ENCODE peak calls at places on chromosome 13, in ten cellular contexts. One of them, this sample, is unnamed. For H3K4me1, the result is how much of the 10 kb centered on the place peaks cover.

GRCh38 chr13:97226788-97227627 is 4.9 kb downstream of the MBNL2 start:
- DNase-seq in endodermal cell: peak
- DNase-seq in GM23338: peak
- DNase-seq in psoas muscle: no peak
- DNase-seq in stomach: peak
- DNase-seq in sigmoid colon: peak
- DNase-seq in breast epithelium: no peak
- DNase-seq in CD8-positive, alpha-beta memory T cell: peak
- DNase-seq in right cardiac atrium: no peak
- DNase-seq in HAP-1: peak
- DNase-seq in this sample: no peak

GRCh38 chr13:77207943-77208342 is 119.0 kb downstream of the MYCBP2 start:
- DNase-seq in endodermal cell: no peak
- DNase-seq in GM23338: peak
- DNase-seq in psoas muscle: no peak
- DNase-seq in stomach: no peak
- DNase-seq in sigmoid colon: no peak
- DNase-seq in breast epithelium: no peak
- DNase-seq in CD8-positive, alpha-beta memory T cell: no peak
- DNase-seq in right cardiac atrium: no peak
- DNase-seq in HAP-1: no peak
- DNase-seq in this sample: no peak

GRCh38 chr13:75495938-75496337 is 14.0 kb upstream of the TBC1D4 start:
- DNase-seq in endodermal cell: no peak
- DNase-seq in GM23338: no peak
- DNase-seq in psoas muscle: no peak
- DNase-seq in stomach: no peak
- DNase-seq in sigmoid colon: no peak
- DNase-seq in breast epithelium: no peak
- DNase-seq in CD8-positive, alpha-beta memory T cell: no peak
- DNase-seq in right cardiac atrium: no peak
- DNase-seq in HAP-1: no peak
- DNase-seq in this sample: no peak

GRCh38 chr13:69287050-69287698 is 820.5 kb upstream of the ATXN8OS start:
- DNase-seq in endodermal cell: no peak
- DNase-seq in GM23338: no peak
- DNase-seq in psoas muscle: no peak
- DNase-seq in stomach: no peak
- DNase-seq in sigmoid colon: no peak
- DNase-seq in breast epithelium: no peak
- DNase-seq in CD8-positive, alpha-beta memory T cell: no peak
- DNase-seq in right cardiac atrium: no peak
- DNase-seq in HAP-1: no peak
- DNase-seq in this sample: no peak

GRCh38 chr13:46643165-46643777 is 90.3 kb downstream of the LRCH1 start:
- DNase-seq in endodermal cell: no peak
- DNase-seq in GM23338: no peak
- DNase-seq in psoas muscle: no peak
- DNase-seq in stomach: no peak
- DNase-seq in sigmoid colon: no peak
- DNase-seq in breast epithelium: no peak
- DNase-seq in CD8-positive, alpha-beta memory T cell: no peak
- DNase-seq in right cardiac atrium: no peak
- DNase-seq in HAP-1: no peak
- DNase-seq in this sample: no peak

GRCh38 chr13:41122838-41123237 is 9.8 kb downstream of the KBTBD6 start:
- DNase-seq in endodermal cell: no peak
- DNase-seq in GM23338: no peak
- DNase-seq in psoas muscle: no peak
- DNase-seq in stomach: no peak
- DNase-seq in sigmoid colon: no peak
- DNase-seq in breast epithelium: no peak
- DNase-seq in CD8-positive, alpha-beta memory T cell: peak
- DNase-seq in right cardiac atrium: no peak
- DNase-seq in HAP-1: no peak
- DNase-seq in this sample: no peak

GRCh38 chr13:41284512-41285288 is 21.3 kb upstream of the MTRF1 start:
- DNase-seq in endodermal cell: no peak
- DNase-seq in GM23338: no peak
- DNase-seq in psoas muscle: no peak
- DNase-seq in stomach: peak
- DNase-seq in sigmoid colon: no peak
- DNase-seq in breast epithelium: no peak
- DNase-seq in CD8-positive, alpha-beta memory T cell: no peak
- DNase-seq in right cardiac atrium: no peak
- DNase-seq in HAP-1: no peak
- DNase-seq in this sample: no peak

GRCh38 chr13:43877788-43878187 is 1.8 kb downstream of the CCDC122 start:
- DNase-seq in endodermal cell: no peak
- DNase-seq in GM23338: no peak
- DNase-seq in psoas muscle: no peak
- DNase-seq in stomach: no peak
- DNase-seq in sigmoid colon: no peak
- DNase-seq in breast epithelium: no peak
- DNase-seq in CD8-positive, alpha-beta memory T cell: no peak
- DNase-seq in right cardiac atrium: no peak
- DNase-seq in HAP-1: no peak
- DNase-seq in this sample: no peak

GRCh38 chr13:89458456-89458855 is 1787.3 kb downstream of the SLITRK5 start:
- DNase-seq in endodermal cell: no peak
- DNase-seq in GM23338: no peak
- DNase-seq in psoas muscle: no peak
- DNase-seq in stomach: no peak
- DNase-seq in sigmoid colon: no peak
- DNase-seq in breast epithelium: no peak
- DNase-seq in CD8-positive, alpha-beta memory T cell: no peak
- DNase-seq in right cardiac atrium: no peak
- DNase-seq in HAP-1: no peak
- DNase-seq in this sample: no peak

GRCh38 chr13:80235559-80236296 is 105.2 kb downstream of the SPRY2 start:
- DNase-seq in endodermal cell: no peak
- DNase-seq in GM23338: peak
- DNase-seq in psoas muscle: no peak
- DNase-seq in stomach: no peak
- DNase-seq in sigmoid colon: no peak
- DNase-seq in breast epithelium: no peak
- DNase-seq in CD8-positive, alpha-beta memory T cell: no peak
- DNase-seq in right cardiac atrium: no peak
- DNase-seq in HAP-1: peak
- DNase-seq in this sample: peak

GRCh38 chr13:50589651-50590054 is 253.8 kb downstream of the DLEU7 start:
- DNase-seq in endodermal cell: no peak
- DNase-seq in GM23338: no peak
- DNase-seq in psoas muscle: no peak
- DNase-seq in stomach: no peak
- DNase-seq in sigmoid colon: no peak
- DNase-seq in breast epithelium: no peak
- DNase-seq in CD8-positive, alpha-beta memory T cell: no peak
- DNase-seq in right cardiac atrium: no peak
- DNase-seq in HAP-1: no peak
- DNase-seq in this sample: no peak

GRCh38 chr13:111256458-111256857 is 64.0 kb upstream of the TEX29 start:
- DNase-seq in endodermal cell: no peak
- DNase-seq in GM23338: no peak
- DNase-seq in psoas muscle: no peak
- DNase-seq in stomach: no peak
- DNase-seq in sigmoid colon: no peak
- DNase-seq in breast epithelium: no peak
- DNase-seq in CD8-positive, alpha-beta memory T cell: no peak
- DNase-seq in right cardiac atrium: no peak
- DNase-seq in HAP-1: no peak
- DNase-seq in this sample: no peak
- H3K4me1 ChIP-seq in endodermal cell: under half
- H3K4me1 ChIP-seq in GM23338: under half
- H3K4me1 ChIP-seq in psoas muscle: under half
- H3K4me1 ChIP-seq in stomach: under half
- H3K4me1 ChIP-seq in sigmoid colon: under half
- H3K4me1 ChIP-seq in breast epithelium: under half
- H3K4me1 ChIP-seq in CD8-positive, alpha-beta memory T cell: under half
- H3K4me1 ChIP-seq in right cardiac atrium: under half
- H3K4me1 ChIP-seq in HAP-1: under half
- H3K4me1 ChIP-seq in this sample: under half

GRCh38 chr13:66660013-66660804 is 569.9 kb downstream of the PCDH9 start:
- DNase-seq in endodermal cell: no peak
- DNase-seq in GM23338: no peak
- DNase-seq in psoas muscle: no peak
- DNase-seq in stomach: no peak
- DNase-seq in sigmoid colon: no peak
- DNase-seq in breast epithelium: no peak
- DNase-seq in CD8-positive, alpha-beta memory T cell: no peak
- DNase-seq in right cardiac atrium: no peak
- DNase-seq in HAP-1: no peak
- DNase-seq in this sample: no peak

GRCh38 chr13:66659291-66660012 is 570.7 kb downstream of the PCDH9 start:
- DNase-seq in endodermal cell: no peak
- DNase-seq in GM23338: no peak
- DNase-seq in psoas muscle: no peak
- DNase-seq in stomach: no peak
- DNase-seq in sigmoid colon: no peak
- DNase-seq in breast epithelium: no peak
- DNase-seq in CD8-positive, alpha-beta memory T cell: no peak
- DNase-seq in right cardiac atrium: no peak
- DNase-seq in HAP-1: no peak
- DNase-seq in this sample: no peak

GRCh38 chr13:66661336-66661735 is 568.8 kb downstream of the PCDH9 start:
- DNase-seq in endodermal cell: no peak
- DNase-seq in GM23338: no peak
- DNase-seq in psoas muscle: no peak
- DNase-seq in stomach: no peak
- DNase-seq in sigmoid colon: no peak
- DNase-seq in breast epithelium: no peak
- DNase-seq in CD8-positive, alpha-beta memory T cell: no peak
- DNase-seq in right cardiac atrium: no peak
- DNase-seq in HAP-1: no peak
- DNase-seq in this sample: no peak

GRCh38 chr13:66656050-66656449 is 574.1 kb downstream of the PCDH9 start:
- DNase-seq in endodermal cell: no peak
- DNase-seq in GM23338: peak
- DNase-seq in psoas muscle: no peak
- DNase-seq in stomach: no peak
- DNase-seq in sigmoid colon: no peak
- DNase-seq in breast epithelium: no peak
- DNase-seq in CD8-positive, alpha-beta memory T cell: no peak
- DNase-seq in right cardiac atrium: no peak
- DNase-seq in HAP-1: no peak
- DNase-seq in this sample: no peak

GRCh38 chr13:66657165-66657895 is 572.8 kb downstream of the PCDH9 start:
- DNase-seq in endodermal cell: no peak
- DNase-seq in GM23338: peak
- DNase-seq in psoas muscle: peak
- DNase-seq in stomach: peak
- DNase-seq in sigmoid colon: peak
- DNase-seq in breast epithelium: peak
- DNase-seq in CD8-positive, alpha-beta memory T cell: no peak
- DNase-seq in right cardiac atrium: peak
- DNase-seq in HAP-1: peak
- DNase-seq in this sample: peak
- H3K4me1 ChIP-seq in endodermal cell: under half
- H3K4me1 ChIP-seq in GM23338: under half
- H3K4me1 ChIP-seq in psoas muscle: under half
- H3K4me1 ChIP-seq in stomach: under half
- H3K4me1 ChIP-seq in sigmoid colon: under half
- H3K4me1 ChIP-seq in breast epithelium: under half
- H3K4me1 ChIP-seq in CD8-positive, alpha-beta memory T cell: under half
- H3K4me1 ChIP-seq in right cardiac atrium: under half
- H3K4me1 ChIP-seq in HAP-1: under half
- H3K4me1 ChIP-seq in this sample: under half

DNA sequence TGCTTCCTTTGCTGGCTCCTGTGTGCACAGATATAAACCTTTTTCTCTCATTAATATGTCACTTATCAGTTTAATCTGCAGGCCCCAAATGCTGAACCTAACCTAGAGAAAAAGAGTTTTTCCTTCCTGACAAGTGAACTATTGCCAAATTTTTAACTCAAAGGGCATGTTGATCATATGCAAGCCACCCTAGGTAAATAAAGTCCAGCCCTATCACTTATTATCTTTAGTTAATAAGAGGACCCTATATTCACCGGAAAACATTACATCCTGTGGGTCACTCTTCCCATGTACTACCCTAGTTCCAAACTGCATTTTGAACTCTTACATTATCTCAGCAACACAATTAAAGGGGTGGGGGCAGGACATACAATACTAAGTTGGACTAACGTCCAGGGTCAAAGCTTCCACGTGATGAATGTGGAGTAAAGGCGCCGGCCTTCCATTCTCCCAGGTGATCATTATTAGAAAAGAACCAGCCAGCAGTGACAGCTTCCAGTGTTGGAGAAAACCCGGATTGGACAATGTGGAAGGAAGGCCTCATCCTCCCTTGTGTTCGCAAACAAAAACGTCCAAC is 86.6 kb downstream of the STK24 start:
- DNase-seq in endodermal cell: peak
- DNase-seq in GM23338: no peak
- DNase-seq in psoas muscle: no peak
- DNase-seq in stomach: no peak
- DNase-seq in sigmoid colon: no peak
- DNase-seq in breast epithelium: no peak
- DNase-seq in CD8-positive, alpha-beta memory T cell: no peak
- DNase-seq in right cardiac atrium: no peak
- DNase-seq in HAP-1: no peak
- DNase-seq in this sample: no peak
- H3K4me1 ChIP-seq in endodermal cell: under half
- H3K4me1 ChIP-seq in GM23338: half or more
- H3K4me1 ChIP-seq in psoas muscle: under half
- H3K4me1 ChIP-seq in stomach: under half
- H3K4me1 ChIP-seq in sigmoid colon: under half
- H3K4me1 ChIP-seq in breast epithelium: under half
- H3K4me1 ChIP-seq in CD8-positive, alpha-beta memory T cell: under half
- H3K4me1 ChIP-seq in right cardiac atrium: under half
- H3K4me1 ChIP-seq in HAP-1: under half
- H3K4me1 ChIP-seq in this sample: under half

GRCh38 chr13:27659466-27659865 is 37.8 kb downstream of the POLR1D start:
- DNase-seq in endodermal cell: no peak
- DNase-seq in GM23338: no peak
- DNase-seq in psoas muscle: no peak
- DNase-seq in stomach: no peak
- DNase-seq in sigmoid colon: no peak
- DNase-seq in breast epithelium: no peak
- DNase-seq in CD8-positive, alpha-beta memory T cell: no peak
- DNase-seq in right cardiac atrium: no peak
- DNase-seq in HAP-1: no peak
- DNase-seq in this sample: no peak

GRCh38 chr13:27658569-27658968 is 36.9 kb downstream of the POLR1D start:
- DNase-seq in endodermal cell: no peak
- DNase-seq in GM23338: no peak
- DNase-seq in psoas muscle: no peak
- DNase-seq in stomach: no peak
- DNase-seq in sigmoid colon: no peak
- DNase-seq in breast epithelium: no peak
- DNase-seq in CD8-positive, alpha-beta memory T cell: no peak
- DNase-seq in right cardiac atrium: no peak
- DNase-seq in HAP-1: no peak
- DNase-seq in this sample: no peak

GRCh38 chr13:27662738-27663470 is 41.2 kb downstream of the POLR1D start:
- DNase-seq in endodermal cell: no peak
- DNase-seq in GM23338: no peak
- DNase-seq in psoas muscle: no peak
- DNase-seq in stomach: no peak
- DNase-seq in sigmoid colon: no peak
- DNase-seq in breast epithelium: no peak
- DNase-seq in CD8-positive, alpha-beta memory T cell: no peak
- DNase-seq in right cardiac atrium: no peak
- DNase-seq in HAP-1: no peak
- DNase-seq in this sample: no peak

GRCh38 chr13:27661017-27661416 is 39.3 kb downstream of the POLR1D start:
- DNase-seq in endodermal cell: no peak
- DNase-seq in GM23338: no peak
- DNase-seq in psoas muscle: no peak
- DNase-seq in stomach: no peak
- DNase-seq in sigmoid colon: no peak
- DNase-seq in breast epithelium: no peak
- DNase-seq in CD8-positive, alpha-beta memory T cell: no peak
- DNase-seq in right cardiac atrium: no peak
- DNase-seq in HAP-1: no peak
- DNase-seq in this sample: no peak

GRCh38 chr13:27660511-27660910 is 38.8 kb downstream of the POLR1D start:
- DNase-seq in endodermal cell: no peak
- DNase-seq in GM23338: no peak
- DNase-seq in psoas muscle: no peak
- DNase-seq in stomach: no peak
- DNase-seq in sigmoid colon: no peak
- DNase-seq in breast epithelium: no peak
- DNase-seq in CD8-positive, alpha-beta memory T cell: no peak
- DNase-seq in right cardiac atrium: no peak
- DNase-seq in HAP-1: no peak
- DNase-seq in this sample: no peak
- H3K4me1 ChIP-seq in endodermal cell: under half
- H3K4me1 ChIP-seq in GM23338: under half
- H3K4me1 ChIP-seq in psoas muscle: under half
- H3K4me1 ChIP-seq in stomach: under half
- H3K4me1 ChIP-seq in sigmoid colon: under half
- H3K4me1 ChIP-seq in breast epithelium: under half
- H3K4me1 ChIP-seq in CD8-positive, alpha-beta memory T cell: under half
- H3K4me1 ChIP-seq in right cardiac atrium: under half
- H3K4me1 ChIP-seq in HAP-1: under half
- H3K4me1 ChIP-seq in this sample: under half

This sample was measured in SJCRH30.